ENCODE peak calls at places on chromosomes 1 and 21, in four cellular contexts. F is IMR-90, T is H9, U is H1. X is an unnamed sample.

GRCh38 chr1:93908394-93909145 is 660 bp downstream of the GCLM start:
- DNase-seq in F (no peak), T (peak), U (peak), X (peak)

GRCh38 chr1:244897476-244898254 is 33.3 kb upstream of the HNRNPU start:
- DNase-seq in F (no peak), T (no peak), U (no peak), X (no peak)

GRCh38 chr1:182809414-182809957 is 19.9 kb downstream of the NPL start:
- DNase-seq in F (no peak), T (no peak), U (no peak), X (no peak)

GRCh38 chr1:21021311-21021710 is 155.4 kb downstream of the EIF4G3 start:
- DNase-seq in F (no peak), T (no peak), U (no peak), X (no peak)

GRCh38 chr1:205766038-205766437 is 9.2 kb downstream of the RAB29 start:
- DNase-seq in F (peak), T (no peak), U (no peak), X (no peak)

GRCh38 chr1:227894831-227895451 is 52.8 kb downstream of the WNT9A start:
- DNase-seq in F (no peak), T (peak), U (peak), X (no peak)

GRCh38 chr1:234617135-234617985 is 7.4 kb upstream of the IRF2BP2 start:
- DNase-seq in F (no peak), T (no peak), U (no peak), X (peak)

GRCh38 chr1:225980005-225980404 is 19.1 kb downstream of the SDE2 start:
- DNase-seq in F (no peak), T (no peak), U (no peak), X (no peak)

GRCh38 chr1:99691175-99691574 is 45.3 kb downstream of the PALMD start:
- DNase-seq in F (no peak), T (no peak), U (no peak), X (no peak)

GRCh38 chr1:239185245-239185619 is 201.1 kb upstream of the CHRM3 start:
- DNase-seq in F (no peak), T (no peak), U (no peak), X (no peak)

GRCh38 chr1:44822131-44822701 is 13.9 kb downstream of the BTBD19 start:
- DNase-seq in F (no peak), T (no peak), U (no peak), X (no peak)

GRCh38 chr1:88286716-88287115 is 397.4 kb upstream of the PKN2 start:
- DNase-seq in F (no peak), T (no peak), U (no peak), X (no peak)

GRCh38 chr1:235272851-235273250 is 55.1 kb downstream of the ARID4B start:
- DNase-seq in F (no peak), T (no peak), U (no peak), X (no peak)

GRCh38 chr1:161733526-161733925 is 12.2 kb downstream of the FCRLB start:
- DNase-seq in F (peak), T (no peak), U (no peak), X (no peak)

GRCh38 chr1:66575739-66576138 is 41.8 kb downstream of the SGIP1 start:
- DNase-seq in F (peak), T (no peak), U (no peak), X (no peak)

GRCh38 chr1:43913666-43914325 is 19.8 kb upstream of the ARTN start:
- DNase-seq in F (no peak), T (no peak), U (no peak), X (no peak)

GRCh38 chr1:27862671-27863551 is 9.4 kb upstream of the THEMIS2 start:
- DNase-seq in F (peak), T (no peak), U (no peak), X (peak)

GRCh38 chr1:167175901-167176300 is 44.8 kb upstream of the POU2F1 start:
- DNase-seq in F (no peak), T (no peak), U (no peak), X (no peak)

GRCh38 chr1:94298861-94299260 is 61.5 kb upstream of the ARHGAP29 start:
- DNase-seq in F (no peak), T (no peak), U (no peak), X (no peak)

GRCh38 chr1:98653186-98653585 is 8.3 kb upstream of the SNX7 start:
- DNase-seq in F (peak), T (no peak), U (no peak), X (no peak)

GRCh38 chr21:46001821-46002681 is 20.5 kb downstream of the COL6A1 start:
- DNase-seq in F (no peak), T (peak), U (peak), X (no peak)

GRCh38 chr1:43844114-43844513 is 89.5 kb upstream of the ARTN start:
- DNase-seq in F (no peak), T (no peak), U (no peak), X (peak)

GRCh38 chr1:14435368-14436023 is 163.0 kb upstream of the KAZN start:
- DNase-seq in F (no peak), T (peak), U (peak), X (peak)

GRCh38 chr1:198655464-198656121 is 16.8 kb downstream of the PTPRC start:
- DNase-seq in F (no peak), T (no peak), U (no peak), X (no peak)

GRCh38 chr1:209595599-209595998 is 12.1 kb downstream of the CAMK1G start:
- DNase-seq in F (no peak), T (no peak), U (no peak), X (no peak)

GRCh38 chr21:45055861-45056260 is 18.5 kb upstream of the ADARB1 start:
- DNase-seq in F (peak), T (peak), U (no peak), X (no peak)

GRCh38 chr1:38222906-38223305 is 176.3 kb upstream of the POU3F1 start:
- DNase-seq in F (no peak), T (no peak), U (no peak), X (no peak)

GRCh38 chr1:5947978-5948680 is 44.1 kb downstream of the NPHP4 start:
- DNase-seq in F (no peak), T (peak), U (peak), X (no peak)

GRCh38 chr21:36696390-36696639 is 2.6 kb upstream of the SIM2 start:
- DNase-seq in F (no peak), T (peak), U (no peak), X (peak)

GRCh38 chr21:36694593-36695282 is 4.2 kb upstream of the SIM2 start:
- DNase-seq in F (no peak), T (no peak), U (peak), X (peak)

GRCh38 chr21:36695283-36695634 is 3.7 kb upstream of the SIM2 start:
- DNase-seq in F (no peak), T (no peak), U (no peak), X (no peak)

GRCh38 chr21:36696640-36697472 is 2.1 kb upstream of the SIM2 start:
- DNase-seq in F (peak), T (peak), U (peak), X (peak)

DNA sequence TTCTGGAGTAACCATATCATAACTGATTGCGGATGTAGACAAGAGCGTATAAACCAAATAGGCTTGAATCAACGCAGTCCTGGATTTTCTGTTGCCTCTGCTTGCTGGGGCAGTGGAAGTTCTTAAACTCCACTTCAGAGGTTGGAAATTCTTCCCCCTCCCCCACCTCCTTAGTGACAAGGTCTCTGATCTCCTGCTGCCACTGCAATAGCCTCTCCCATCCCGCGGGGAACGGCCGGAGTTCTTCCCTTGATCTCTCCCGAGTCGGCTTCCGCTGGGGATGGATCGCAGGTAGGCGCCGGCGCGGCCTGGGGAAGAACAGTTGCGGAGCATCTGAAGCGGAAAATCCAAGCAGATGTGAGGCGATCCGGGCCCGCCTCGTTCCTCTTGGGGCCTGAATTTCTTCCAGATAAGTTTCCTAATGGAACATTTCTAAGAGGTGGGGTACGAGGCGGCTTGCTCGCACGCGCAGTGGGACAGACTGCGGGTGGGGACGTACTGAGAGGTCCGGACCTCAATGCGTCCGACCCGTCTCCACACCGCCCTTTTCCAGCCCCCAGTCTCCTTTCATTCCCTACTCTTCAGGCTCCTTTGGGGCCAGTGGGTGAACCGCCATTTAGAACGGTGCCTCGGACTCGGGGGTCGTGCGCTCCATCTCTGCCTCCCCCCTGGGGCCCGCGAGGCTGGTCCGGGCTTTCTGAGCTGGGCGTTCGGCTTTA is 3.1 kb upstream of the SIM2 start:
- DNase-seq in F (no peak), T (peak), U (peak), X (peak)
- H2BK15ac ChIP-seq in F (no peak), T (no peak), U (no peak), X (no peak)

GRCh38 chr1:8418301-8418700 is 100.4 kb downstream of the SLC45A1 start:
- DNase-seq in F (no peak), T (no peak), U (no peak), X (no peak)

GRCh38 chr1:8421721-8422120 is 103.8 kb downstream of the SLC45A1 start:
- DNase-seq in F (peak), T (no peak), U (no peak), X (peak)

GRCh38 chr1:8420318-8420717 is 102.4 kb downstream of the SLC45A1 start:
- DNase-seq in F (no peak), T (no peak), U (no peak), X (no peak)

GRCh38 chr1:8419172-8419571 is 101.3 kb downstream of the SLC45A1 start:
- DNase-seq in F (peak), T (no peak), U (no peak), X (no peak)

GRCh38 chr1:8419861-8420260 is 101.9 kb downstream of the SLC45A1 start:
- DNase-seq in F (no peak), T (no peak), U (no peak), X (no peak)
- H3K56ac ChIP-seq in F (peak), T (no peak), U (no peak), X (no peak)

DNA sequence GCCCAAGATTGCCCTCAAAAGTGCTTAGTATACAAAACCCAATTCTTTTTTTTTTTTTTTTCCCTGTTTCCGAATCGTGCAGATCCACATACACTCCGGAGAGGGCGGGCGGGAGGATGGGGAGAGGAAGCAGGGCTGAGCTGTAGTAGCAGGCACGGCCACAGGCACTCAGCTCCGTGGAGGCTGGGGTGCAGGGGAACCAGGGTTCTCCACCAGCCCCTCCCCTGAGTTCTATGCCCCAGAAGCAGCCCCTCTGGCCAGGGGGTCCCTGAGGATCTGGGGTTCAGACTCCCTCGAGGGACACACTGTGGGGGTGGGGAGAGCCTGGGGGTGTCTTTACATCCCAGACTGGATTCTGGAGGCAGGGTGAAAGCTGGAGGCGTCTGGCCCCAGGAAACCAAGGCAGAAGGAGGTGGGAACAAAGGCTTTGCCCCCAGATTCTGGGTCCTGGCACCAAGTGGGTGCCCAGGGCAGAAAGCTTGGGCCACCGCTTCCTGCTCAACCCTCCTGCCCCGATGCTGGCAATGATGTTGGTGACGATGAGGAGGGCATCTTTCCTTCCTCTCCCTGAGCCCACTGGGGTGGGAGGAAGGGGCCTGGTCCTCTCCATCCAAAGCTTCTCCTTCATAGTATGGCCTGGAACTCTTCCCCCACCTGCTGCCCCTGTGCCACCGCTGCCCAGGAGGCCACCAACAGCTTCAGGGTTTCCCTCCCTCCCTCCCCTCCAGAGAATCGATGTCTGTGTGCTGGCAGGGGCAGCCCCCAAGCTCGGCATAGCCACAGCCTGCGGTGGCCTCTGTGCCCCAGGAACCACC is 106.4 kb upstream of the TARDBP start:
- DNase-seq in F (no peak), T (no peak), U (no peak), X (no peak)
- H2BK15ac ChIP-seq in F (no peak), T (no peak), U (no peak), X (no peak)

GRCh38 chr1:31580891-31581603 is 4.7 kb downstream of the TINAGL1 start:
- DNase-seq in F (no peak), T (no peak), U (peak), X (no peak)
- H3K56ac ChIP-seq in F (no peak), T (no peak), U (no peak), X (no peak)

X was measured in mesendoderm.